ENCODE peak calls at places on chromosomes 1 and 21, in five cellular contexts. R is IMR-90, A is mesendoderm, G is neuronal stem cell, V is H1. N is an unnamed sample.

GRCh38 chr1:205851993-205852392 is 2.1 kb upstream of the PM20D1 start:
- DNase-seq in R (no peak), V (no peak), A (no peak), G (no peak), N (no peak)

GRCh38 chr1:2356401-2356800 is 35.0 kb downstream of the MORN1 start:
- DNase-seq in R (no peak), V (no peak), A (no peak), G (no peak), N (no peak)

GRCh38 chr21:42061195-42061865 is 9.8 kb upstream of the UMODL1 start:
- DNase-seq in R (no peak), A (no peak), G (no peak), V (no peak), N (no peak)

GRCh38 chr1:45334308-45335245 is 5.4 kb upstream of the TOE1 start:
- DNase-seq in V (no peak), G (no peak), A (peak), R (peak), N (peak)

GRCh38 chr1:87706198-87706597 is 377.5 kb downstream of the LMO4 start:
- DNase-seq in V (no peak), G (no peak), A (no peak), R (peak), N (no peak)

GRCh38 chr1:172686143-172686542 is 27.2 kb downstream of the FASLG start:
- DNase-seq in V (no peak), G (no peak), A (no peak), R (no peak), N (no peak)

GRCh38 chr1:227685807-227686206 is 49.3 kb downstream of the JMJD4 start:
- DNase-seq in V (no peak), R (no peak), A (no peak), G (no peak), N (no peak)

GRCh38 chr1:236532850-236533249 is 9.1 kb downstream of the LGALS8 start:
- DNase-seq in V (no peak), G (no peak), A (no peak), R (no peak), N (no peak)

GRCh38 chr1:59972216-59972924 is 45.8 kb upstream of the CYP2J2 start:
- DNase-seq in A (no peak), R (peak), G (no peak), V (no peak), N (no peak)

GRCh38 chr1:180731131-180731530 is 99.3 kb downstream of the XPR1 start:
- DNase-seq in G (no peak), R (no peak), A (no peak), V (no peak), N (no peak)

GRCh38 chr1:216183007-216183406 is 240.2 kb downstream of the USH2A start:
- DNase-seq in A (peak), V (no peak), R (peak), G (peak), N (peak)

GRCh38 chr21:34813266-34813886 is 144.6 kb downstream of the CLIC6 start:
- DNase-seq in G (no peak), V (no peak), R (peak), A (no peak), N (no peak)

GRCh38 chr21:17688912-17689874 is 76.5 kb upstream of the BTG3 start:
- DNase-seq in V (peak), R (peak), A (peak), G (no peak), N (peak)

GRCh38 chr1:214503553-214503952 is 47.8 kb downstream of the PTPN14 start:
- DNase-seq in A (no peak), V (no peak), G (no peak), R (peak), N (no peak)

GRCh38 chr1:228289996-228290881 is 82.4 kb downstream of the OBSCN start:
- DNase-seq in V (no peak), A (no peak), R (no peak), G (no peak), N (no peak)

GRCh38 chr1:47682786-47683350 is 245.0 kb downstream of the FOXD2 start:
- DNase-seq in V (peak), R (no peak), A (no peak), G (no peak), N (peak)

GRCh38 chr1:222443566-222443965 is 104.3 kb downstream of the HHIPL2 start:
- DNase-seq in V (no peak), A (no peak), R (no peak), G (no peak), N (no peak)

GRCh38 chr1:91053630-91054029 is 31.8 kb upstream of the ZNF644 start:
- DNase-seq in G (no peak), V (no peak), R (no peak), A (no peak), N (no peak)

GRCh38 chr1:161484613-161485012 is 20.6 kb upstream of the FCGR2A start:
- DNase-seq in A (peak), R (no peak), G (no peak), V (no peak), N (no peak)

GRCh38 chr1:92975551-92976232 is 14.4 kb upstream of the DIPK1A start:
- DNase-seq in G (no peak), A (no peak), V (no peak), R (no peak), N (no peak)

GRCh38 chr1:153957744-153958110 is 685 bp downstream of the CRTC2 start:
- DNase-seq in A (peak), G (no peak), R (no peak), V (no peak), N (peak)

GRCh38 chr1:206609229-206609991 is 2.9 kb downstream of the EIF2D start:
- DNase-seq in V (no peak), A (no peak), G (no peak), R (no peak), N (no peak)

GRCh38 chr1:199082778-199083389 is 444.0 kb downstream of the PTPRC start:
- DNase-seq in R (no peak), A (no peak), G (no peak), V (no peak), N (no peak)

GRCh38 chr21:43369124-43369523 is 57.8 kb downstream of the SIK1 start:
- DNase-seq in V (no peak), G (no peak), R (peak), A (no peak), N (no peak)

GRCh38 chr1:151593651-151594625 is 17.9 kb upstream of the SNX27 start:
- DNase-seq in A (peak), R (no peak), V (peak), G (peak), N (peak)
- H2BK15ac ChIP-seq in A (no peak), R (no peak), V (no peak), G (no peak), N (no peak)

DNA sequence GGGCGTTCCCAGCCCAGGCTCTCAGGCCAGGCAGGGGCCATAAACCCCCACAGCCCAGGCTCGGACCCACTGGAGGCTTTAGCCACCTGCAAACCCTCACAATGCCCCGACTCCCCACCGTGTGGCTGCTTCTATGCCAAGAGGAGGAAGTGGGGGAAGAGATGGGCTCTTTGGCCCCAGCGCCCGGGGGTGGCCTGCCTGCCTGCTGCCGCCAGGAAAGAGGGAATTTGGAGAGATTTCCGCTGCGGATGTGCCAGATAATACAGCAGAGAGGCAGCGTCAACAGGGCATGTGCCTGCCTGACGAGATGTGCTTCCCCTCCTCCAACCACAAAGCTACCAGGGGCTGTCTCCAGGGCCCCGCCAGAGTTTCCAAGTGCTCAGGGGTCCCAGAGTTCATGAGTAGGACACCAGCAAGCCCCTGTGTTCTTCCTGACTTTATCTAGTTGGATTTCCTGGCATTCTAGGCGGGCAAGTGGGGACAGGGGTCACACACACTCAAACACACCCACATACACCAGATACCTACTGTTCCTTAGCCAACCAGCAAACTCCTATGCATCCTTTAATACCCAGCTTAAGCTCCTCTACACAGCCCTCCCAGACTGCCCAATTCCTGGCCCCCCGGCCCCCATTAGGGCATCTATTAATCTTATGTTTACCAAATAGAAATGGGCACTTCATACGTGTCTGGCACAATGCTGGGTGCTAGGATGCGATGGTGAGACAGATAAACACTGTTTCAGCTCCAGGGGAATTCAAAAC is 14.1 kb downstream of the EPHA2 start:
- DNase-seq in A (no peak), V (no peak), G (no peak), R (no peak), N (no peak)
- H2BK15ac ChIP-seq in A (no peak), V (no peak), G (no peak), R (no peak), N (no peak)

DNA sequence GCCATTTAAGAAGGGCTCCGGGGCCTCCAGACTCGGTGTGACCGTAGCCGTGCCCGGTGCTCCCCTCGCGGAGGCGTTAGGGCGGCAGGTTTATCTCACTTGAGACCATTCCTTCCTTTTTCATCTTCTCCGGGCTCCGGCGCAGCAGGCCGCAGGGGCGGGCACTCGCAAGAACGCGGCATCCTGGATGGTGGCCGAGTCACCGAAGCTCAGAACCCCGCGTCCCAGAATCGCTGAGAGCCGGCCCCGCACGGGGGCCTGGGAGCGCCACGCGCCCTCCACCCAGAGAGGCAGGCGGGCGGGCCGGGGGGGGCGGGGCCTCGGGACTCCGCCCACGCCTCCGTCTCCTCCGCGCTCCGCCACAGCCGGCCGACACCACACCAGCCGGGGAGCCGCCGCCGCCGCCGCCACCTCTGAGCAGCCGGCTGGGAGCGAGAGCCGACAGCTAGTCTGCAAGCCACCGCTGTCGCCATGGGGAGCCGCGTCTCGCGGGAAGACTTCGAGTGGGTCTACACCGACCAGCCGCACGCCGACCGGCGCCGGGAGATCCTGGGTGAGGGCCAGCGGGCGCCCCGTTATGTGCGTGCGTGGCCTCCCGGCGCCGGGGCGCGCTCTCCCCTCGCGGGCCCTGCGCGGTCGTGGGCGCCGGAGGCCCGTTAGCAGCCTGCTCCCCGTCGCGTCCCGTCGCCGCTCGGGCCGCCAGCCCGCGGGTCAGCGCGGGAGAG is at the start of gene DEGS1:
- DNase-seq in G (peak), R (peak), V (peak), A (peak), N (peak)
- H2BK15ac ChIP-seq in G (peak), R (no peak), V (no peak), A (no peak), N (no peak)

GRCh38 chr21:45013271-45013841 is 61.0 kb upstream of the ADARB1 start:
- DNase-seq in R (no peak), G (no peak), A (peak), V (no peak), N (peak)
- H2BK15ac ChIP-seq in R (peak), G (peak), A (peak), V (peak), N (no peak)

DNA sequence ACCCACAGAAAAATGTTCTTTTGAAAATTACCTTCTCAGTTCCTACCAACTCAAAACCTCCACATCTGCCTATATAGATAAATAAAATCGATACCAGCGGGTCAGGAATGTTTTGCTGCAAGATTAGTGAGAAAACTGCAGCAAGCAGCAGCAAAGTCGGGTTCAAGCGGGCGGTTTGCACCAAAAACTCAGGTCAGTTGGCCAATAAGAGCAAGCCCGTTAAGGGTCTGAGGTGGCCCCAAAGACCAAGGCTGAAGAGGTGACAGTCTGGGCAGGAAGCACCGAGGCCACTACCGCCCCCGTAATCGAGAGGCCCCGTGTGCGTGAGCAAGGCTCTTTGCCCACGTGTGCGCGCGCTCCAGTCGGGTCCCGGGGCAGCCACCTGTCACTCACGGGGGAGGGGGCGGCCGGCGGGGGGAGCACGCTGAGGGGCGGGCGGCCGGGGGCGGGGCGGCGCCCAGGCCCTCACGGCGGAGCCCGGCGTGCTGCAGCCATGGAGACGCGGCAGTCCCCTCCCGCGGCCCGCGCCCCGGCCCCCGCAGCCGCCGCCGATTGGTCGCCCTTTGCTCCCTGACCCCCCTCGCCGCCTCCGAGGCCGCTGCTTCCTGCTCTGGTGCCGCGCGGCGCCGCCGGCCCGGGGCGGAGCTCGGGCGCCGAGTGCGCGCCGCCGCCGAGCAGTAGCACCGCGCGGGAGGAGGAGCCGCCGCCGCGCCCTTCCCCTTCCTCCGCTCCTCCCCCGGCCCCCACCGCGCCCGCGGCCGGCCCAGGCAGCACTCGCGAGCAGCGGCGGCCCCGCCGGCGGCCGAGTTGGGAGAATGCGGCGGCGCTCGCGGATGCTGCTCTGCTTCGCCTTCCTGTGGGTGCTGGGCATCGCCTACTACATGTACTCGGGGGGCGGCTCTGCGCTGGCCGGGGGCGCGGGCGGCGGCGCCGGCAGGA is at the start of gene GALNT2:
- DNase-seq in V (peak), A (peak), G (peak), R (peak), N (peak)
- H2BK15ac ChIP-seq in V (no peak), A (no peak), G (peak), R (no peak), N (no peak)

GRCh38 chr1:8382051-8382505 is 64.2 kb downstream of the SLC45A1 start:
- DNase-seq in A (peak), R (no peak), V (no peak), G (peak), N (no peak)

GRCh38 chr1:8382608-8383525 is 65.0 kb downstream of the SLC45A1 start:
- DNase-seq in V (no peak), A (no peak), G (no peak), R (no peak), N (no peak)

GRCh38 chr1:8384088-8384487 is 66.2 kb downstream of the SLC45A1 start:
- DNase-seq in V (no peak), R (peak), A (no peak), G (no peak), N (no peak)

GRCh38 chr1:8381618-8382017 is 63.7 kb downstream of the SLC45A1 start:
- DNase-seq in G (no peak), V (no peak), R (no peak), A (no peak), N (no peak)

GRCh38 chr1:8384577-8384976 is 66.7 kb downstream of the SLC45A1 start:
- DNase-seq in G (no peak), R (no peak), V (no peak), A (no peak), N (no peak)
- H2BK15ac ChIP-seq in G (no peak), R (no peak), V (no peak), A (no peak), N (no peak)

DNA sequence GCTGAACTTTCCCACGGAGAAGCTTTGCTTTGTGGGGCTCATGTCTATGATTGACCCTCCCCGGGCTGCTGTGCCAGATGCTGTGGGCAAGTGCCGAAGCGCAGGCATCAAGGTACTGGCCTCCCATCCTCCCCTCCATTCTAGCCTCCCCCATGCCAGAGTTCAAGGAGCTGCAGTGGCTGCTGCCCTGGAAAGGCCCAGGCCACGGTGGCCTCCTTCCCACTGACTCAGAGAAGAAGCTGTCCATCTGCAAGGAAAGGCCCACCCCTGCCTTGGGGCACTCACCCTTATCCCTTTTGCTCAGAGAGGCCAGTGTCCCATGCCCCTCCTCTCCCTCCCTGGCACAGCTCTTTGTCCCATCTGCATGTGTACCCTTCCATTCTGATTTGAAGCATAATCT is 14.9 kb downstream of the ATP1A2 start:
- DNase-seq in V (no peak), A (no peak), G (no peak), R (no peak), N (no peak)
- H2BK15ac ChIP-seq in V (no peak), A (no peak), G (no peak), R (no peak), N (no peak)

GRCh38 chr1:29258189-29258973 is 22.1 kb downstream of the PTPRU start:
- DNase-seq in A (no peak), R (no peak), V (no peak), G (no peak), N (no peak)

GRCh38 chr1:29256979-29257804 is 20.9 kb downstream of the PTPRU start:
- DNase-seq in A (peak), R (no peak), G (no peak), V (no peak), N (no peak)

GRCh38 chr1:29260531-29260930 is 24.2 kb downstream of the PTPRU start:
- DNase-seq in G (no peak), R (no peak), V (no peak), A (peak), N (peak)

GRCh38 chr1:29258974-29259801 is 22.9 kb downstream of the PTPRU start:
- DNase-seq in V (no peak), A (peak), R (no peak), G (no peak), N (peak)

DNA sequence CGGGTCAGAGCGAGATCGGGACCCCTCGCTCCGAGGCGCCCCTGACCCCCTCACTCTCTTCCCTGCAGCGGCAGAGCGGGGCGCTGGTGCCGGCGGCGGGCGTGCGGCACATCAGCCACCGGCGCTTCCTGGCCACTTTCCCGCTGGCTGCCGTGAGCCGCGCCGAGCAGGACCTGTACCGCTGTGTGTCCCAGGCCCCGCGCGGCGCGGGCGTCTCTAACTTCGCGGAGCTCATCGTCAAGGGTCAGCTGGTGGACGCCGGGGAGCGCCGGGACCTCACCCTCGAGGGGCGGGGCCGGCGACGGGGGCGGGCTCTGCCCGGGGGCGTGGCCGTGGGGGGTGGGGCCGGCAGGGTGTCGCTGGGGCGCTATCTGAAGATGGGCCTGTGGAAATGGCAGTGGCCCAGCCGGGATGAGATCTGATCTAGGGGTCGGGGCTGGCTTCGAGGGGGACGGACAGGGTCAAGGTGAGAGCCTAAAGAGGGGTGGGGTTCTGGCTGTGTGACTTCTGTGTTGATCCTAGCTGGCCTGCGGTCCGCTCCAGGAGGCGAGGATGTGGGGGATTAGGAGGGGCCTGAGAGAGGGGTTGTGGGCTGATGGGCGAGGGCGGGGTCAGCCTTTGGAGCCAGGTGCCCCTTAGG is 23.6 kb downstream of the PTPRU start:
- DNase-seq in R (no peak), G (no peak), A (peak), V (peak), N (peak)
- H2BK15ac ChIP-seq in R (no peak), G (peak), A (no peak), V (no peak), N (no peak)

GRCh38 chr1:53122194-53122846 is 20.1 kb downstream of the SLC1A7 start:
- DNase-seq in V (no peak), A (no peak), G (no peak), R (peak), N (no peak)
- H2BK15ac ChIP-seq in V (peak), A (no peak), G (no peak), R (peak), N (no peak)

GRCh38 chr1:232705815-232706575 is 76.1 kb upstream of the SIPA1L2 start:
- DNase-seq in G (no peak), R (no peak), V (no peak), A (no peak), N (no peak)
- H2BK15ac ChIP-seq in G (no peak), R (peak), V (no peak), A (no peak), N (no peak)